ENCODE peak calls at places on chromosomes 11 and 22, in five cellular contexts. F, C, V, K and E are unnamed samples.

GRCh38 chr11:2462986-2463765 is 18.4 kb downstream of the KCNQ1 start:
- DNase-seq in F (no peak), C (no peak), V (no peak), K (no peak), E (no peak)

GRCh38 chr22:50211147-50211546 is 10.3 kb downstream of the SELENOO start:
- DNase-seq in F (no peak), C (no peak), V (no peak), K (no peak), E (no peak)

GRCh38 chr22:46655861-46656608 is 35.8 kb downstream of the GRAMD4 start:
- DNase-seq in F (no peak), C (no peak), V (no peak), K (no peak), E (no peak)

GRCh38 chr22:38104084-38104483 is 6.4 kb downstream of the BAIAP2L2 start:
- DNase-seq in F (no peak), C (peak), V (no peak), K (no peak), E (no peak)

GRCh38 chr11:115709297-115709696 is 205.1 kb upstream of the CADM1 start:
- DNase-seq in F (no peak), C (no peak), V (no peak), K (no peak), E (no peak)

GRCh38 chr11:8019671-8020597 is 32.8 kb downstream of the EIF3F start:
- DNase-seq in F (peak), C (no peak), V (no peak), K (peak), E (no peak)

GRCh38 chr11:72789493-72790131 is 4.2 kb downstream of the STARD10 start:
- DNase-seq in F (no peak), C (peak), V (no peak), K (no peak), E (no peak)

GRCh38 chr22:19509923-19510322 is 14.3 kb downstream of the CLDN5 start:
- DNase-seq in F (no peak), C (no peak), V (no peak), K (no peak), E (no peak)

GRCh38 chr11:63937713-63938480 is 905 bp upstream of the NAA40 start:
- DNase-seq in F (no peak), C (no peak), V (no peak), K (no peak), E (no peak)

GRCh38 chr22:40137132-40137531 is 40.6 kb upstream of the TNRC6B start:
- DNase-seq in F (no peak), C (no peak), V (no peak), K (no peak), E (no peak)

GRCh38 chr11:10450451-10451398 is 4.3 kb upstream of the AMPD3 start:
- DNase-seq in F (no peak), C (no peak), V (peak), K (peak), E (no peak)

GRCh38 chr11:94418123-94418770 is 17.0 kb upstream of the GPR83 start:
- DNase-seq in F (no peak), C (no peak), V (no peak), K (no peak), E (no peak)

GRCh38 chr11:94423467-94423866 is 22.2 kb upstream of the GPR83 start:
- DNase-seq in F (no peak), C (no peak), V (no peak), K (no peak), E (no peak)

GRCh38 chr11:94417386-94417987 is 16.3 kb upstream of the GPR83 start:
- DNase-seq in F (no peak), C (peak), V (no peak), K (no peak), E (no peak)
- TF ChIP-seq CTCF in F (peak), C (peak), V (no peak), K (no peak), E (peak)

DNA sequence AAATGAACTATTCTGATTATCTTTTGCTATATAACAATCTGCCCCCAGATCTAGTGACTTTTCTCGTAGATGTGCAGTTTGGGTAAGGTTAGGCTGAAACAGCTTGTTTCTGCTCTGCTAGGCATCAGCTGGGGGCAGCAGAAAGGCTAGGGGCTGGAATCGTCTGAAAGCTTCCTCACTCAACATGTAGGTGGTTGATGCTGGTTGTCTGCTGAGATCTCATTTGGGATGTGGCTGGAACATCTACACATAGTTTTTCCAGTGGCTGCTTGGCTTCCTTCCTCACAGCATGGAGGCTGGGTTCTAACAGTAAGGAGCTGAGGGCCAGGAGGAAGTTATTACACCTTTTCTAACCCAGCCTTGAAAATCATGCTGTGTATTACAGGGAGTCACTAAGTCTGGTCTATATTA is 30.2 kb downstream of the USP47 start:
- DNase-seq in F (no peak), C (no peak), V (no peak), K (no peak), E (no peak)
- TF ChIP-seq CTCF in F (no peak), C (no peak), V (no peak), K (no peak), E (no peak)

DNA sequence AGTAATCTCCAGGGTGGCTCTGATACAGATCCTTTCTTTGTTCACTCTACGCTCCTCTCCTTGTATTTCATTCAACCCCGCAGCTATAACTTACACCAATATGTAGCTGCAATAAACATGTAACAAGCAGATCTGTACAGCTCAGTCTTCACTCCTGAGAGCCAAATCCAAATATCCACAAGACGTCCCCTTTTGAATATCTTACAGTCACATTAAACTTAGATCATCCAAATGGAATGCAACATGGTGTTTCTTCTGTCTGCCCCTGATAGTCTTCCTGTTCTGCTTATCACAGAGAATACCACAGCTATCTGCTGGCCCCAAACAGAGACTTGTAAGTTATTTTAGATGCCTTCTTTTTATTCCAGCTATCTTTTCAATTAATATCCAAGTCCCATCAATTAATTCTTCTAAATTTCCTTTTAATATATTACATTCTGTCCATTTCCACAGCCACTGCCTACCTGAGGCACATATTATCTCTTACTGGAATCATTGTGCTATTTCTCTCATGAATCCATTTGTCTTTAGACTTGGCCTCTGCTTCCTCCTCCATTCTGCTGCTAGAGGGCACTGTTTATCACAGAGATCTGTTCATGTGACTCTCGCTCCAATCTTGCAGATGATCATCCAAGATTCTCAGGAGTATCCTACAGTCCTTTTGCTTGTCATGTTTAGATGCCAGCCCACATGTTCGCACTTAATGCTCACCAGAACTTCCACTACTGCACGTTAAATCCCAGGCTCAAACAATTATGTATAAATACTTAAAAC is 908.6 kb downstream of the NTM start:
- DNase-seq in F (no peak), C (peak), V (no peak), K (peak), E (no peak)
- TF ChIP-seq CTCF in F (no peak), C (peak), V (no peak), K (no peak), E (no peak)

GRCh38 chr11:106309070-106309684 is 231.7 kb downstream of the AASDHPPT start:
- DNase-seq in F (no peak), C (no peak), V (no peak), K (no peak), E (no peak)

GRCh38 chr11:106304274-106304673 is 226.8 kb downstream of the AASDHPPT start:
- DNase-seq in F (no peak), C (peak), V (no peak), K (no peak), E (no peak)

GRCh38 chr11:106302416-106302815 is 225.0 kb downstream of the AASDHPPT start:
- DNase-seq in F (no peak), C (no peak), V (no peak), K (no peak), E (no peak)

GRCh38 chr11:106305458-106305857 is 228.0 kb downstream of the AASDHPPT start:
- DNase-seq in F (no peak), C (no peak), V (no peak), K (no peak), E (no peak)

DNA sequence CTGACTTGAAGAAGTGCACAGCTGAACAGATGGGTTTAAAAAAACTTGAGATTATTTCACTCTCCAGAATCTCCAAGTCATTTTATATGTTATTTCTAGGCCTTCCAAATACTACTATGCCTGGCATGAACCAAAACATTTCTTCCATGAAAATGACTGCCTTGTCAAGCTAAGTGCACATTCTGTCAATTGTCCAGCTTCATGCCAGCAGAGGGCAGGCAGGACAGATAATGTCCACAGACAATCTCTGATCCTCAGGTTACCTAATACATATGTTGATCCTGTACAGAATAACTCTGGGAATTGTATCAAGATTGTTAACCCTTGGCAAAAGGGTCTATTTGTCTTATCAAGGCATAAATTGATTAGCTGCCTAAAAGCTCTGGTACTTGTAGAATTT is 229.5 kb downstream of the AASDHPPT start:
- DNase-seq in F (no peak), C (no peak), V (no peak), K (no peak), E (no peak)
- TF ChIP-seq CTCF in F (no peak), C (peak), V (no peak), K (no peak), E (no peak)

GRCh38 chr11:134724106-134724778 is 312.2 kb upstream of the B3GAT1 start:
- DNase-seq in F (no peak), C (no peak), V (no peak), K (no peak), E (no peak)
- TF ChIP-seq CTCF in F (no peak), C (no peak), V (no peak), K (no peak), E (no peak)

GRCh38 chr11:79708319-79708928 is 267.6 kb upstream of the TENM4 start:
- DNase-seq in F (no peak), C (peak), V (no peak), K (peak), E (no peak)
- TF ChIP-seq CTCF in F (no peak), C (peak), V (no peak), K (peak), E (peak)

DNA sequence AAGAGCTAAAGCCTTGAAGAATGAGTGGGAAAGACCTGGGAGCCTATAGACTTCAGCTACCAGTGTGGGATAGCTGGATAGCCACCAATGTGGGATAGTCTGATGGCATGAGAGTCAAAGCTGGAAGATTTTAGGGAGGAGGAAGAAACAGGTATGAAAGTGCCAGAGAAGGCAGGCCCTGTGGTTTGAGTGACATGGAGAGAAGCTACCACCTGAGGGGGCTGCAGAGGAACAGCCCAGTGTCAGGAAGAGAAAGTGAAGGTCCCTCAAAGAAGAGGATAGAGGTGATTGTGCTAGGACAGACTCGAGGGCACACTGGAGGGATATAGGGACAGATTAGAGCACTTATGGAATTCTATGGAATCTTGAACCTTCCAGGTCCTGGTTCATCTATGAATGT is 23.1 kb upstream of the PAX6 start:
- DNase-seq in F (no peak), C (no peak), V (no peak), K (no peak), E (no peak)
- TF ChIP-seq CTCF in F (no peak), C (peak), V (no peak), K (no peak), E (no peak)